ENCODE peak calls at places on chromosomes 11 and 22, in six cellular contexts. M, A, S, I, L and T are unnamed samples.

GRCh38 chr11:93838967-93839366 is 11.5 kb downstream of the VSTM5 start:
- DNase-seq in M (no peak), A (no peak), S (no peak), I (no peak), L (no peak), T (no peak)

GRCh38 chr11:17638311-17638710 is 81.1 kb upstream of the MYOD1 start:
- DNase-seq in M (no peak), A (no peak), S (no peak), I (no peak), L (no peak), T (no peak)

GRCh38 chr11:11313902-11314692 is 39.0 kb downstream of the CSNK2A3 start:
- DNase-seq in M (no peak), A (no peak), S (no peak), I (no peak), L (no peak), T (no peak)

GRCh38 chr11:6127881-6128280 is 20.4 kb downstream of the OR56B4 start:
- DNase-seq in M (no peak), A (no peak), S (no peak), I (no peak), L (no peak), T (no peak)

GRCh38 chr11:96652516-96652915 is 262.7 kb downstream of the JRKL start:
- DNase-seq in M (no peak), A (no peak), S (no peak), I (no peak), L (no peak), T (no peak)

GRCh38 chr11:123100378-123101085 is 38.6 kb upstream of the HSPA8 start:
- DNase-seq in M (no peak), A (no peak), S (no peak), I (no peak), L (no peak), T (no peak)

GRCh38 chr11:8025816-8026215 is 38.7 kb downstream of the EIF3F start:
- DNase-seq in M (no peak), A (no peak), S (no peak), I (no peak), L (no peak), T (no peak)

GRCh38 chr11:119295178-119295577 is 21.8 kb downstream of the MCAM start:
- DNase-seq in M (no peak), A (no peak), S (no peak), I (no peak), L (no peak), T (no peak)

GRCh38 chr11:1017269-1018005 is 19.1 kb downstream of the MUC6 start:
- DNase-seq in M (no peak), A (no peak), S (no peak), I (no peak), L (no peak), T (no peak)

GRCh38 chr11:32451808-32452207 is 16.5 kb upstream of the WT1 start:
- DNase-seq in M (no peak), A (no peak), S (no peak), I (no peak), L (no peak), T (no peak)

GRCh38 chr11:10638285-10638684 is 55.3 kb downstream of the IRAG1 start:
- DNase-seq in M (no peak), A (no peak), S (no peak), I (no peak), L (no peak), T (no peak)

GRCh38 chr11:7004482-7004881 is 15.7 kb downstream of the ZNF214 start:
- DNase-seq in M (no peak), A (no peak), S (no peak), I (no peak), L (no peak), T (no peak)

GRCh38 chr11:62980133-62980760 is 4.5 kb downstream of the SLC22A6 start:
- DNase-seq in M (no peak), A (peak), S (no peak), I (no peak), L (peak), T (no peak)

GRCh38 chr11:67275606-67276409 is 9.5 kb downstream of the GRK2 start:
- DNase-seq in M (no peak), A (no peak), S (no peak), I (no peak), L (no peak), T (no peak)

GRCh38 chr11:79762271-79762935 is 321.6 kb upstream of the TENM4 start:
- DNase-seq in M (no peak), A (peak), S (no peak), I (no peak), L (no peak), T (no peak)
- TF ChIP-seq CTCF in M (peak), A (peak), S (peak), I (no peak), L (no peak), T (no peak)

GRCh38 chr11:92071660-92072059 is 153.0 kb upstream of the FAT3 start:
- DNase-seq in M (no peak), A (no peak), S (no peak), I (no peak), L (no peak), T (no peak)

GRCh38 chr11:92070026-92070889 is 154.4 kb upstream of the FAT3 start:
- DNase-seq in M (no peak), A (no peak), S (no peak), I (no peak), L (no peak), T (no peak)
- TF ChIP-seq CTCF in M (peak), A (peak), S (no peak), I (peak), L (no peak), T (no peak)

DNA sequence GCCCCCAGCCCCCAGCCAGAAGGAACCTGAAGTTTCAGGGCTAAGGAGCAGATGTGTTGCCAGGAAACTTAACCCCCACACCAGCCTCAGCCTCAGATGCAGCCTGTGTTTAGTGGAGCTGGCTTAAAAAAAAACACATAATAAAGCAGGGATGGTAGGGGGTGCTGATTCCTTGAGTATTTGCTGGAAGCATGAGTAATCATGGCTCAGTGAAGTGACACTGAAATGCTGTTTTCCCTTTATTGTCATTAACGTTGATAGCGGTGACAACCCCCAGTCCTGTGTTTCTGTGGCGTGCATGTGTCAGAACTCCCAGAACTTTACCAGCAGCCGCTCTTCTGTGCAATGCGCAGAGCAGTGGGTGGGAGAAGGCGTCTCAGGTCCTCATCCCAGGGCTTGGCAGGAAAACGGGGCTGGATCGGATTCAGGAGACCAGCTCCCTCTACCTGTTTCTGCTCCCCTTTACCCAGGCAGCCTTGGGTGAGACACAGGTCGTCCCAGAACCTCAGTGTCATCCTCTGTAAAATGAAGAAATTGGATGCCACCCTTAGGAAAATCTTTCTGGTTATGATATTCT is 1282.1 kb downstream of the TBC1D22A start:
- DNase-seq in M (no peak), A (no peak), S (no peak), I (no peak), L (no peak), T (peak)
- TF ChIP-seq CTCF in M (no peak), A (no peak), S (no peak), I (no peak), L (no peak), T (no peak)

GRCh38 chr22:41619979-41620645 is 731 bp downstream of the DESI1 start:
- DNase-seq in M (peak), A (peak), S (no peak), I (peak), L (peak), T (peak)
- TF ChIP-seq CTCF in M (no peak), A (no peak), S (no peak), I (no peak), L (no peak), T (no peak)

GRCh38 chr22:31162015-31162765 is 2.2 kb downstream of the RNF185 start:
- DNase-seq in M (no peak), A (no peak), S (no peak), I (no peak), L (no peak), T (no peak)
- TF ChIP-seq CTCF in M (no peak), A (no peak), S (no peak), I (no peak), L (no peak), T (no peak)